ENCODE peak calls at places on chromosomes 3 and 15, in eight cellular contexts. C is lower lobe of right lung; X is activated naive CD8-positive, alpha-beta T cell treated with anti-CD3 and anti-CD28 coated beads, Interleukin-2, amount 50 U/mL, for 24 hours; F is left lung; A is left lobe of liver; G is CD8-positive, alpha-beta T cell; L is central memory CD8-positive, alpha-beta T cell; M is upper lobe of right lung. B is an unnamed sample.

GRCh38 chr15:73550190-73550589 is 83.0 kb downstream of the NPTN start:
- ATAC-seq in C (no peak), X (no peak), F (no peak), A (no peak), G (no peak), L (no peak), M (no peak), B (no peak)

GRCh38 chr15:67521770-67522568 is 1.0 kb downstream of the C15orf61 start:
- ATAC-seq in C (no peak), X (no peak), F (peak), A (peak), G (no peak), L (peak), M (no peak), B (no peak)

GRCh38 chr3:198018416-198018815 is 58.4 kb downstream of the LMLN start:
- ATAC-seq in C (no peak), X (no peak), F (no peak), A (no peak), G (no peak), L (no peak), M (no peak), B (no peak)

GRCh38 chr3:66039590-66039887 is 821 bp upstream of the MAGI1 start:
- ATAC-seq in C (peak), X (no peak), F (peak), A (peak), G (no peak), L (no peak), M (peak), B (no peak)

GRCh38 chr3:130786306-130786705 is 39.7 kb upstream of the PIK3R4 start:
- ATAC-seq in C (no peak), X (no peak), F (no peak), A (no peak), G (no peak), L (no peak), M (no peak), B (no peak)

GRCh38 chr3:76372497-76372896 is 587.1 kb upstream of the ZNF717 start:
- ATAC-seq in C (no peak), X (no peak), F (no peak), A (no peak), G (no peak), L (no peak), M (no peak), B (no peak)

GRCh38 chr3:101149707-101150106 is 156.5 kb upstream of the ABI3BP start:
- ATAC-seq in C (no peak), X (no peak), F (no peak), A (no peak), G (no peak), L (no peak), M (no peak), B (no peak)

GRCh38 chr15:59918994-59919951 is 84.8 kb upstream of the FOXB1 start:
- ATAC-seq in C (no peak), X (peak), F (no peak), A (no peak), G (peak), L (peak), M (no peak), B (peak)

B was measured in stimulated activated memory B cell treated with anti-CD40 and anti-IgM and Interleukin-4, amounts not matched to agents 10 μg/mL and 1 μg/mL and 100 μg/mL, for 72 hours.